ENCODE peak calls at places on chromosome 3, in seven cellular contexts. One of them, this sample, is unnamed.

GRCh38 chr3:71168961-71169411 is 414.5 kb downstream of the FOXP1 start:
- DNase-seq in HepG2: no peak
- DNase-seq in K562: no peak
- DNase-seq in NT2/D1: no peak
- DNase-seq in GM12878: no peak
- DNase-seq in HCT116: no peak
- DNase-seq in SK-N-SH: peak; percentile 54
- DNase-seq in this sample: no peak

GRCh38 chr3:183446838-183447205 is 18.4 kb upstream of the MCF2L2 start:
- DNase-seq in GM12878: no peak
- DNase-seq in K562: no peak
- DNase-seq in HCT116: no peak
- DNase-seq in SK-N-SH: no peak
- DNase-seq in NT2/D1: no peak
- DNase-seq in HepG2: no peak
- DNase-seq in this sample: no peak

GRCh38 chr3:184372911-184373310 is 5.1 kb downstream of the THPO start:
- DNase-seq in SK-N-SH: no peak
- DNase-seq in HCT116: no peak
- DNase-seq in GM12878: no peak
- DNase-seq in HepG2: no peak
- DNase-seq in NT2/D1: no peak
- DNase-seq in K562: no peak
- DNase-seq in this sample: no peak

GRCh38 chr3:118886708-118887107 is 147.9 kb downstream of the IGSF11 start:
- DNase-seq in K562: no peak
- DNase-seq in HCT116: no peak
- DNase-seq in SK-N-SH: no peak
- DNase-seq in HepG2: no peak
- DNase-seq in NT2/D1: no peak
- DNase-seq in GM12878: no peak
- DNase-seq in this sample: no peak

GRCh38 chr3:196517142-196517808 is 2.1 kb upstream of the SMCO1 start:
- DNase-seq in HCT116: no peak
- DNase-seq in GM12878: no peak
- DNase-seq in NT2/D1: no peak
- DNase-seq in SK-N-SH: no peak
- DNase-seq in K562: no peak
- DNase-seq in HepG2: no peak
- DNase-seq in this sample: no peak

GRCh38 chr3:13705702-13706280 is 156.9 kb downstream of the FBLN2 start:
- DNase-seq in HCT116: no peak
- DNase-seq in SK-N-SH: no peak
- DNase-seq in K562: no peak
- DNase-seq in NT2/D1: no peak
- DNase-seq in HepG2: no peak
- DNase-seq in GM12878: no peak
- DNase-seq in this sample: no peak

GRCh38 chr3:181464033-181464694 is 247.6 kb upstream of the SOX2 start:
- DNase-seq in HCT116: no peak
- DNase-seq in GM12878: no peak
- DNase-seq in K562: no peak
- DNase-seq in NT2/D1: no peak
- DNase-seq in HepG2: no peak
- DNase-seq in SK-N-SH: no peak
- DNase-seq in this sample: no peak

GRCh38 chr3:40867826-40868225 is 331.5 kb upstream of the CTNNB1 start:
- DNase-seq in GM12878: no peak
- DNase-seq in NT2/D1: no peak
- DNase-seq in K562: no peak
- DNase-seq in SK-N-SH: no peak
- DNase-seq in HCT116: no peak
- DNase-seq in HepG2: no peak
- DNase-seq in this sample: no peak

GRCh38 chr3:77186728-77187127 is 146.8 kb downstream of the ROBO2 start:
- DNase-seq in GM12878: no peak
- DNase-seq in K562: no peak
- DNase-seq in SK-N-SH: no peak
- DNase-seq in NT2/D1: no peak
- DNase-seq in HCT116: no peak
- DNase-seq in HepG2: no peak
- DNase-seq in this sample: no peak

GRCh38 chr3:126083511-126083912 is 412 bp downstream of the SLC41A3 start:
- DNase-seq in HepG2: peak; percentile 14
- DNase-seq in HCT116: no peak
- DNase-seq in K562: no peak
- DNase-seq in GM12878: no peak
- DNase-seq in NT2/D1: no peak
- DNase-seq in SK-N-SH: peak; percentile 88
- DNase-seq in this sample: peak; percentile 62

GRCh38 chr3:142680710-142681109 is 43.1 kb upstream of the TRPC1 start:
- DNase-seq in SK-N-SH: no peak
- DNase-seq in GM12878: no peak
- DNase-seq in HepG2: no peak
- DNase-seq in HCT116: no peak
- DNase-seq in NT2/D1: no peak
- DNase-seq in K562: no peak
- DNase-seq in this sample: no peak

GRCh38 chr3:10189557-10190374 is 25.0 kb downstream of the IRAK2 start:
- DNase-seq in HCT116: no peak
- DNase-seq in SK-N-SH: peak; percentile 55
- DNase-seq in NT2/D1: no peak
- DNase-seq in HepG2: no peak
- DNase-seq in GM12878: peak; percentile 39
- DNase-seq in K562: no peak
- DNase-seq in this sample: no peak

GRCh38 chr3:13890377-13891016 is 10.6 kb upstream of the WNT7A start:
- DNase-seq in NT2/D1: no peak
- DNase-seq in SK-N-SH: no peak
- DNase-seq in K562: peak; percentile 70
- DNase-seq in HCT116: no peak
- DNase-seq in GM12878: no peak
- DNase-seq in HepG2: no peak
- DNase-seq in this sample: no peak

GRCh38 chr3:150519026-150519425 is 27.3 kb downstream of the SERP1 start:
- DNase-seq in HCT116: peak; percentile 4
- DNase-seq in GM12878: no peak
- DNase-seq in K562: no peak
- DNase-seq in NT2/D1: no peak
- DNase-seq in HepG2: no peak
- DNase-seq in SK-N-SH: no peak
- DNase-seq in this sample: no peak

GRCh38 chr3:42507751-42508335 is 5.4 kb downstream of the VIPR1 start:
- DNase-seq in GM12878: no peak
- DNase-seq in K562: no peak
- DNase-seq in HCT116: no peak
- DNase-seq in NT2/D1: no peak
- DNase-seq in HepG2: no peak
- DNase-seq in SK-N-SH: no peak
- DNase-seq in this sample: no peak

DNA sequence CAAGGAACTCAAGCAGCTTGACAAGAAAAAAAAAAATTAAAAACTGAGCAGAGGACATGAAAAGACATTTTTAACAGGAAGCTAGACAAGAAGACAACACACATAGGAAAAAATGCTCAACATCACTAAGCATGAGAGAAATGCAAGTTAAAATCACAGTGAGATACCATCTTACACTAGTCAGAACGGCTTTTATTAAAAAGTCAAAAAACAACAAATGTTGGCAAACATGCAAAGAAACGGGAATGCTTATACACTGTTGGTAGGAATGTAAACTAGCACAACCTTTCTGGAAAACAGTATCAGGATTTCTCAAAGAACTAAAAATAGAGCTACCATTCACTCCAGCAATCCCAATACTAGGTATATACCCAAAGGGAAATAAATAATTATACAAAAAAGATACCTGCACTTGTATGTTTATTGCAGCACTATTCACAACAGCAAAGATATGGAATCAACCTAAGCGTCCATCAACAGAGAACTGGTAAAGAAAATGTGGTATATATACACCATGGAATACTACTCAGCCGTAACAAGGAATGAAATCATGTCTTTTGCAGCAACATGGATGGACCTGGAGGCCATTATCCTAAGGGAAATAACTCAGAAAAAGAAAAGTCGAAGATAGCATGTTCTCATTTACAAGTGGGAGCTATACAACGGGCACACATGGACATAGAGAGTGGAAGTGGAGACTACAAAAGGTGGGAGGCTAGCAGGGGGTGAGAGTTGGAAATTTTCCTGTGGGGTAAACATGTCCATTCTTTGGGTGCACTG is 5.2 kb downstream of the GOLIM4 start:
- DNase-seq in GM12878: no peak
- DNase-seq in K562: no peak
- DNase-seq in SK-N-SH: no peak
- DNase-seq in HCT116: no peak
- DNase-seq in NT2/D1: no peak
- DNase-seq in HepG2: no peak
- DNase-seq in this sample: no peak
- TF ChIP-seq YY1 in GM12878: no peak
- TF ChIP-seq YY1 in K562: no peak
- TF ChIP-seq YY1 in SK-N-SH: no peak
- TF ChIP-seq YY1 in HCT116: no peak
- TF ChIP-seq YY1 in NT2/D1: no peak
- TF ChIP-seq YY1 in HepG2: no peak
- TF ChIP-seq YY1 in this sample: no peak

DNA sequence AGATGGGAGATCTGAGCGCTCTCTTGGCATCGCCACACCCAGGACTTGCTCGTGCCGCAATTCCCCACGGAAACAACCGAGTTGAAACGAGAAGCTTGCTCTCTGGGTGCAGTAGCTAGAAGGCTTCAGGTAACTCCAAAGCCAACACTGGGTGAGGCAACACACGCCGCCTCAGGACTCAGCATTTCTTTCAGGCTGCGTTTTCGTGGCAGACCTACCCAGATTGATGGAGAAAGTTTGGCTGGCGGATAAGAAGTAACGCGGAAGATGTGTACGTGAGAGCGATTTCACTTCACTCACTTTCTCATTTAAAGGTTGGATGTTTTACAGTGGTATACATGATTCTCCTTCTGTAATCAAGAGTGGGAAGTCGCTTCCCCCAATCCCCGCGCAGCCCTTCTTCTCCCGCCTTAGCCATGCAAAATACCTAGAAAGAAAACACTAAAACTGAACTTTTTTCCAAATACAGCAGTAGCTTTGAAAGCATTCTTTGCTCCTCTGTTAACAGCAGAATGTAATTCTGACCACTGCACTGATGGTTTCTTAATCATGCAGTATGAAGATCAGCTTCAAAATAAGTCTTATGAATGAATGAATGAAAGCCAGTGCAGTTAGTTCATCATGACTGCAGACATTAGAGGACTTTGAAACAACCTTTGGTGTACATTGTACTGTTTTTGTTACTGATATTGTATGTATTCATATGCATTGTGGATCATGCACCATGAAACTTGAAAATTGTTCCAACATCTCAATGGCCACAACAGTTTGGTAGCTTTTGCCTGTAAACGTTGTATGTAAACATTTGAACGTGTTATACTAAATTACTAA is 1.1 kb upstream of the TNIK start:
- DNase-seq in HCT116: peak; percentile 27
- DNase-seq in K562: no peak
- DNase-seq in HepG2: no peak
- DNase-seq in GM12878: no peak
- DNase-seq in NT2/D1: no peak
- DNase-seq in SK-N-SH: no peak
- DNase-seq in this sample: peak; percentile 75
- TF ChIP-seq YY1 in HCT116: no peak
- TF ChIP-seq YY1 in K562: no peak
- TF ChIP-seq YY1 in HepG2: no peak
- TF ChIP-seq YY1 in GM12878: no peak
- TF ChIP-seq YY1 in NT2/D1: no peak
- TF ChIP-seq YY1 in SK-N-SH: no peak
- TF ChIP-seq YY1 in this sample: no peak

GRCh38 chr3:107989651-107990050 is 101.2 kb downstream of the CD47 start:
- DNase-seq in K562: no peak
- DNase-seq in GM12878: no peak
- DNase-seq in HepG2: no peak
- DNase-seq in SK-N-SH: peak; percentile 42
- DNase-seq in NT2/D1: no peak
- DNase-seq in HCT116: no peak
- DNase-seq in this sample: no peak

GRCh38 chr3:107985496-107985895 is 105.3 kb downstream of the CD47 start:
- DNase-seq in SK-N-SH: no peak
- DNase-seq in K562: no peak
- DNase-seq in HepG2: no peak
- DNase-seq in NT2/D1: no peak
- DNase-seq in GM12878: peak; percentile 13
- DNase-seq in HCT116: no peak
- DNase-seq in this sample: no peak

GRCh38 chr3:107988464-107989156 is 102.2 kb downstream of the CD47 start:
- DNase-seq in GM12878: no peak
- DNase-seq in NT2/D1: no peak
- DNase-seq in K562: no peak
- DNase-seq in SK-N-SH: no peak
- DNase-seq in HepG2: no peak
- DNase-seq in HCT116: no peak
- DNase-seq in this sample: no peak

GRCh38 chr3:107986505-107986904 is 104.3 kb downstream of the CD47 start:
- DNase-seq in K562: no peak
- DNase-seq in GM12878: no peak
- DNase-seq in HCT116: no peak
- DNase-seq in SK-N-SH: no peak
- DNase-seq in NT2/D1: no peak
- DNase-seq in HepG2: no peak
- DNase-seq in this sample: no peak

GRCh38 chr3:107987036-107987557 is 103.7 kb downstream of the CD47 start:
- DNase-seq in NT2/D1: no peak
- DNase-seq in SK-N-SH: peak; percentile 59
- DNase-seq in HepG2: peak; percentile 46
- DNase-seq in HCT116: peak; percentile 24
- DNase-seq in K562: no peak
- DNase-seq in GM12878: no peak
- DNase-seq in this sample: no peak
- TF ChIP-seq YY1 in NT2/D1: no peak
- TF ChIP-seq YY1 in SK-N-SH: no peak
- TF ChIP-seq YY1 in HepG2: no peak
- TF ChIP-seq YY1 in HCT116: no peak
- TF ChIP-seq YY1 in K562: no peak
- TF ChIP-seq YY1 in GM12878: no peak
- TF ChIP-seq YY1 in this sample: no peak

GRCh38 chr3:189809583-189809982 is 178.4 kb downstream of the TP63 start:
- DNase-seq in K562: no peak
- DNase-seq in NT2/D1: no peak
- DNase-seq in SK-N-SH: no peak
- DNase-seq in HCT116: no peak
- DNase-seq in HepG2: no peak
- DNase-seq in GM12878: no peak
- DNase-seq in this sample: no peak

GRCh38 chr3:189806171-189806951 is 175.2 kb downstream of the TP63 start:
- DNase-seq in HCT116: no peak
- DNase-seq in K562: no peak
- DNase-seq in HepG2: no peak
- DNase-seq in GM12878: no peak
- DNase-seq in SK-N-SH: no peak
- DNase-seq in NT2/D1: peak; percentile 74
- DNase-seq in this sample: no peak

GRCh38 chr3:189803254-189803653 is 172.1 kb downstream of the TP63 start:
- DNase-seq in HepG2: no peak
- DNase-seq in GM12878: no peak
- DNase-seq in K562: no peak
- DNase-seq in SK-N-SH: no peak
- DNase-seq in NT2/D1: no peak
- DNase-seq in HCT116: no peak
- DNase-seq in this sample: no peak

GRCh38 chr3:189805375-189806067 is 174.3 kb downstream of the TP63 start:
- DNase-seq in GM12878: no peak
- DNase-seq in K562: no peak
- DNase-seq in HepG2: no peak
- DNase-seq in SK-N-SH: no peak
- DNase-seq in NT2/D1: no peak
- DNase-seq in HCT116: no peak
- DNase-seq in this sample: no peak

GRCh38 chr3:189808246-189809007 is 177.2 kb downstream of the TP63 start:
- DNase-seq in HepG2: no peak
- DNase-seq in GM12878: no peak
- DNase-seq in K562: no peak
- DNase-seq in SK-N-SH: no peak
- DNase-seq in HCT116: no peak
- DNase-seq in NT2/D1: no peak
- DNase-seq in this sample: no peak
- TF ChIP-seq YY1 in HepG2: no peak
- TF ChIP-seq YY1 in GM12878: no peak
- TF ChIP-seq YY1 in K562: no peak
- TF ChIP-seq YY1 in SK-N-SH: no peak
- TF ChIP-seq YY1 in HCT116: no peak
- TF ChIP-seq YY1 in NT2/D1: no peak
- TF ChIP-seq YY1 in this sample: no peak